ENCODE peak calls at places on chromosome 3, in ten cellular contexts. A is MCF 10A, Q is type B pancreatic cell, Z is heart left ventricle, G is Peyer's patch, X is breast epithelium, K is WERI-Rb-1, J is A549, B is neural crest cell, Y is GM10248. N is an unnamed sample.

GRCh38 chr3:9769426-9770275 is at the start of gene CAMK1:
- DNase-seq in A (peak), Q (peak), Z (peak), G (peak), X (peak), K (peak), J (peak), B (peak), Y (peak), N (no peak)

GRCh38 chr3:24475945-24476344 is 18.7 kb downstream of the THRB start:
- DNase-seq in A (peak), Q (no peak), Z (no peak), G (no peak), X (no peak), K (no peak), J (no peak), B (no peak), Y (no peak), N (no peak)

GRCh38 chr3:11548721-11549131 is 95.0 kb downstream of the VGLL4 start:
- DNase-seq in A (peak), Q (no peak), Z (peak), G (peak), X (peak), K (no peak), J (no peak), B (no peak), Y (no peak), N (no peak)

GRCh38 chr3:47850062-47850802 is 47.3 kb downstream of the DHX30 start:
- DNase-seq in A (peak), Q (no peak), Z (no peak), G (no peak), X (no peak), K (peak), J (peak), B (no peak), Y (no peak), N (no peak)

GRCh38 chr3:14307953-14308352 is 94.5 kb upstream of the SLC6A6 start:
- DNase-seq in A (no peak), Q (no peak), Z (no peak), G (no peak), X (no peak), K (no peak), J (no peak), B (no peak), Y (no peak), N (no peak)

GRCh38 chr3:62233065-62233464 is 140.3 kb downstream of the FEZF2 start:
- DNase-seq in A (no peak), Q (no peak), Z (no peak), G (no peak), X (no peak), K (peak), J (peak), B (no peak), Y (no peak), N (no peak)

GRCh38 chr3:48600711-48601621 is 5.8 kb upstream of the COL7A1 start:
- DNase-seq in A (no peak), Q (no peak), Z (no peak), G (no peak), X (no peak), K (no peak), J (no peak), B (no peak), Y (no peak), N (no peak)

GRCh38 chr3:114519415-114519814 is 225.6 kb downstream of the TIGIT start:
- DNase-seq in A (peak), Q (no peak), Z (no peak), G (no peak), X (no peak), K (no peak), J (peak), B (no peak), Y (peak), N (no peak)

GRCh38 chr3:46478341-46478740 is 13.6 kb upstream of the LTF start:
- DNase-seq in A (no peak), Q (no peak), Z (no peak), G (no peak), X (peak), K (no peak), J (no peak), B (no peak), Y (no peak), N (peak)

GRCh38 chr3:177835917-177836316 is 638.6 kb upstream of the TBL1XR1 start:
- DNase-seq in A (peak), Q (no peak), Z (no peak), G (no peak), X (no peak), K (no peak), J (no peak), B (no peak), Y (no peak), N (no peak)

GRCh38 chr3:174049443-174049842 is 651.9 kb downstream of the NLGN1 start:
- DNase-seq in A (no peak), Q (no peak), Z (no peak), G (no peak), X (no peak), K (no peak), J (no peak), B (no peak), Y (no peak), N (no peak)

DNA sequence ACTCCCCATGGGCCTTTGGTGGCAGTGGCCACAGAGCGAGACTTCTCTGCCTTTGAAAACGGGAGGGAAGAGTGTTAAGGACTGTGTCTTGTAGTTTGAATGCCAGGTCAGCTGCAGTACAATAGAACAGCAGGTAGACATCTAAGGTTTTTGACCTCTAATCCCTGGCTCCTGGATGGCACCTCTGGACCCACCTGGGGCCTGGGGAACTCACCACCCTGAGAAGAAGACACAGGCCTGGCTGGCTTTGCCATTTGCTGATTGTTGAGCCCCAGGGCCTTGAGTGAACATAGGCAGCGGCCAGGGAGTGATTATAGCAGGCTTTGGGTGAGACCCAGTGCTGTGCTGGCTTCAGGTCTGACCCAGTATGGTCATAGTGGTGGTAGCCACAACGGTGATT is 66.4 kb downstream of the ZMAT3 start:
- DNase-seq in A (no peak), Q (no peak), Z (no peak), G (no peak), X (no peak), K (no peak), J (no peak), B (no peak), Y (no peak), N (no peak)
- TF ChIP-seq CTCF in A (no peak), Q (no peak), Z (no peak), G (no peak), X (no peak), K (no peak), J (no peak), B (no peak), Y (no peak), N (no peak)

GRCh38 chr3:157088506-157089454 is 71.2 kb downstream of the CCNL1 start:
- DNase-seq in A (peak), Q (peak), Z (peak), G (peak), X (peak), K (peak), J (peak), B (peak), Y (peak), N (peak)
- TF ChIP-seq CTCF in A (no peak), Q (peak), Z (no peak), G (no peak), X (peak), K (peak), J (no peak), B (no peak), Y (peak), N (peak)

GRCh38 chr3:113132571-113132996 is 78.8 kb upstream of the BOC start:
- DNase-seq in A (peak), Q (no peak), Z (no peak), G (no peak), X (no peak), K (no peak), J (no peak), B (no peak), Y (no peak), N (no peak)
- TF ChIP-seq CTCF in A (no peak), Q (no peak), Z (no peak), G (no peak), X (no peak), K (no peak), J (no peak), B (no peak), Y (no peak), N (no peak)

DNA sequence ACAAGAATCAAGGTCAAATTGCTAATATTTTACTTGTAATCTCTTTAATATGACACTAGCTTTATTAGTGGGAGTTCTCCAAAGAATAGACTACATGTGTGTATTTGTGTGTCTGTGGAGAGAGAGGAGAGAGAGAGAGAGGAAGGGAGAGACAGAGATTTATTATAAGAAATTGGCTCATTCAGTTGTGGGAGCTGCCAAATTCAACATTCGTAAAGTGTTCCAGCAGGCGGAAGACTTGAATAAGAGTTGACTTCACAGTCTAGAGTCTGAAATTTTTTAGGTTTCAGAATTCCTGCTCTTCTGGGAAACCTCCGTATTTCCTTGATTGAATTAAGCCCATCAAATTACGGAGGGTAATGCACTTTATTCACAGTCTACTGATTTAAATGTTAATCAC is 4.7 kb upstream of the CLDN1 start:
- DNase-seq in A (no peak), Q (no peak), Z (no peak), G (no peak), X (no peak), K (no peak), J (no peak), B (no peak), Y (no peak), N (no peak)
- TF ChIP-seq CTCF in A (no peak), Q (no peak), Z (no peak), G (no peak), X (no peak), K (no peak), J (no peak), B (no peak), Y (no peak), N (peak)

GRCh38 chr3:55571913-55572312 is 84.8 kb upstream of the WNT5A start:
- DNase-seq in A (no peak), Q (no peak), Z (peak), G (no peak), X (peak), K (no peak), J (no peak), B (peak), Y (no peak), N (no peak)
- TF ChIP-seq CTCF in A (no peak), Q (peak), Z (peak), G (peak), X (peak), K (no peak), J (no peak), B (peak), Y (no peak), N (peak)

GRCh38 chr3:141840737-141841544 is 35.5 kb upstream of the ATP1B3 start:
- DNase-seq in A (peak), Q (no peak), Z (no peak), G (no peak), X (no peak), K (no peak), J (no peak), B (no peak), Y (no peak), N (no peak)
- TF ChIP-seq CTCF in A (no peak), Q (no peak), Z (no peak), G (no peak), X (no peak), K (no peak), J (no peak), B (no peak), Y (no peak), N (no peak)

GRCh38 chr3:181007262-181007661 is 17.7 kb upstream of the DNAJC19 start:
- DNase-seq in A (no peak), Q (no peak), Z (no peak), G (no peak), X (no peak), K (no peak), J (no peak), B (no peak), Y (no peak), N (no peak)

GRCh38 chr3:181008796-181009195 is 19.3 kb upstream of the DNAJC19 start:
- DNase-seq in A (no peak), Q (no peak), Z (no peak), G (no peak), X (no peak), K (no peak), J (no peak), B (no peak), Y (no peak), N (no peak)

GRCh38 chr3:181006541-181006940 is 17.0 kb upstream of the DNAJC19 start:
- DNase-seq in A (no peak), Q (no peak), Z (no peak), G (no peak), X (no peak), K (no peak), J (no peak), B (no peak), Y (no peak), N (no peak)

GRCh38 chr3:181009225-181009624 is 19.7 kb upstream of the DNAJC19 start:
- DNase-seq in A (no peak), Q (no peak), Z (no peak), G (no peak), X (no peak), K (no peak), J (no peak), B (no peak), Y (no peak), N (no peak)
- TF ChIP-seq CTCF in A (no peak), Q (no peak), Z (no peak), G (no peak), X (no peak), K (no peak), J (no peak), B (no peak), Y (no peak), N (no peak)

GRCh38 chr3:139718415-139718814 is 40.6 kb upstream of the NMNAT3 start:
- DNase-seq in A (peak), Q (no peak), Z (peak), G (no peak), X (peak), K (peak), J (peak), B (peak), Y (no peak), N (no peak)
- TF ChIP-seq CTCF in A (no peak), Q (peak), Z (peak), G (no peak), X (no peak), K (peak), J (peak), B (peak), Y (no peak), N (peak)

GRCh38 chr3:155496206-155496605 is 202.7 kb upstream of the STRIT1 start:
- DNase-seq in A (no peak), Q (no peak), Z (no peak), G (no peak), X (no peak), K (no peak), J (no peak), B (no peak), Y (no peak), N (no peak)

GRCh38 chr3:155495387-155495786 is 201.9 kb upstream of the STRIT1 start:
- DNase-seq in A (no peak), Q (no peak), Z (no peak), G (no peak), X (no peak), K (no peak), J (no peak), B (no peak), Y (no peak), N (no peak)

GRCh38 chr3:155494332-155494731 is 200.8 kb upstream of the STRIT1 start:
- DNase-seq in A (no peak), Q (no peak), Z (no peak), G (no peak), X (no peak), K (no peak), J (no peak), B (no peak), Y (no peak), N (no peak)

GRCh38 chr3:155492841-155493240 is 199.4 kb upstream of the STRIT1 start:
- DNase-seq in A (no peak), Q (no peak), Z (no peak), G (no peak), X (no peak), K (no peak), J (no peak), B (no peak), Y (no peak), N (no peak)

DNA sequence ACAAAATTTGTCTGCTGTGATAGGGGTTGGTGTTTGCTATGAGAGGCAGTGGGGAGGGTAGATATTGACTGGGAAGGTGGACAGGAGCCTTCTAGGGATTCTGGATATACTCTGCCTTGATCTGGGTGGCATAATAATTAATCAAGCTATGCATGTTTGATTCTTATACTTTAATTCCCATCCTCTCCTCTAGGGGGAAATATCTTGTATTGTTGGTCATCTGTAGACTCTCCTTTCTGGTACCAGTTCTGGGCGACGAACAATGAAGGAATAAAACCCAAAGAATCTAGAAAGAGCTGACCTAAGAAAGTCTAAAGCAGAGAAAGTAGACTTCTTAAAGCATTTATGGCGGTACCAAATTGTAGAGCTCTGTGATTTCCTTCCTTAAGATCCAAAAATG is 198.2 kb upstream of the STRIT1 start:
- DNase-seq in A (no peak), Q (no peak), Z (no peak), G (no peak), X (no peak), K (no peak), J (no peak), B (no peak), Y (no peak), N (no peak)
- TF ChIP-seq CTCF in A (no peak), Q (peak), Z (no peak), G (peak), X (no peak), K (no peak), J (no peak), B (peak), Y (no peak), N (no peak)

GRCh38 chr3:135368781-135369180 is 573.7 kb downstream of the EPHB1 start:
- DNase-seq in A (no peak), Q (no peak), Z (no peak), G (no peak), X (no peak), K (no peak), J (no peak), B (no peak), Y (no peak), N (no peak)

DNA sequence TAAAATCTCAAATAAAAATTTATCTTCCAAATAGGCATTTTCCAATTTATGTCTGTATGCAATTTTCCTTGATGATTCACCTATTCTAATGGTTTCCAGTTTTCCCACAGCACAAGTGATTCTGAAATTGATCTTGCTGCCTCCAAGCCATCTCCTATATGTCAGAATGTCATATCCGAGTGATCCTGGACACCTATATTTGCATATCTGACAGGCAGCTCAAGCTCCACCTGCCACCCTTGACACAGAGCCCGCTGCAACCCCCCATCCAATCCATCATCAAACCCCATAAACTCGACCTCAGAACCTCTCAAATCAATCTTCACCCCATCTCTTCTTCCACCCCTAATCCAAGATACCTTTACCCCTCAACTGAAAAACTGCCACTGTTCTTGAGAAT is 579.5 kb downstream of the EPHB1 start:
- DNase-seq in A (no peak), Q (no peak), Z (no peak), G (no peak), X (no peak), K (no peak), J (no peak), B (no peak), Y (no peak), N (no peak)
- TF ChIP-seq CTCF in A (no peak), Q (no peak), Z (no peak), G (no peak), X (no peak), K (no peak), J (no peak), B (no peak), Y (no peak), N (no peak)